ENCODE peak calls at places on chromosome 12, in ten cellular contexts. P, Z, W, A, R, I, F, N, U and V are unnamed samples.

GRCh38 chr12:66960704-66961690 is 282.1 kb upstream of the GRIP1 start:
- DNase-seq in P (no peak), Z (no peak), W (no peak), A (no peak), R (no peak), I (no peak), F (no peak), N (no peak), U (no peak), V (no peak)

GRCh38 chr12:53560386-53560785 is 53.1 kb upstream of the NPFF start:
- DNase-seq in P (no peak), Z (peak), W (no peak), A (no peak), R (no peak), I (peak), F (no peak), N (peak), U (peak), V (no peak)

GRCh38 chr12:106760184-106760531 is 14.3 kb upstream of the RIC8B start:
- DNase-seq in P (no peak), Z (no peak), W (peak), A (no peak), R (peak), I (no peak), F (no peak), N (peak), U (peak), V (peak)

GRCh38 chr12:13238204-13238603 is 41.7 kb downstream of the EMP1 start:
- DNase-seq in P (no peak), Z (no peak), W (no peak), A (no peak), R (no peak), I (no peak), F (no peak), N (no peak), U (no peak), V (no peak)

GRCh38 chr12:102061096-102061555 is 665 bp downstream of the WASHC3 start:
- DNase-seq in P (no peak), Z (no peak), W (no peak), A (no peak), R (no peak), I (no peak), F (no peak), N (no peak), U (peak), V (no peak)

GRCh38 chr12:60169904-60170303 is 574.1 kb downstream of the SLC16A7 start:
- DNase-seq in P (no peak), Z (no peak), W (no peak), A (no peak), R (no peak), I (no peak), F (no peak), N (no peak), U (peak), V (no peak)

GRCh38 chr12:51421266-51421884 is 3.3 kb upstream of the SLC4A8 start:
- DNase-seq in P (peak), Z (peak), W (no peak), A (peak), R (no peak), I (peak), F (peak), N (peak), U (peak), V (peak)

GRCh38 chr12:28089363-28089762 is 100.9 kb upstream of the CCDC91 start:
- DNase-seq in P (peak), Z (no peak), W (no peak), A (no peak), R (no peak), I (no peak), F (no peak), N (peak), U (peak), V (no peak)

GRCh38 chr12:64172143-64172970 is 49.7 kb downstream of the KICS2 start:
- DNase-seq in P (no peak), Z (no peak), W (no peak), A (no peak), R (no peak), I (no peak), F (no peak), N (no peak), U (no peak), V (no peak)

GRCh38 chr12:50282581-50283229 is 615 bp downstream of the LIMA1 start:
- DNase-seq in P (no peak), Z (no peak), W (no peak), A (no peak), R (peak), I (no peak), F (no peak), N (peak), U (peak), V (no peak)

GRCh38 chr12:80442426-80443222 is 1.4 kb upstream of the PTPRQ start:
- DNase-seq in P (no peak), Z (no peak), W (no peak), A (no peak), R (no peak), I (no peak), F (no peak), N (no peak), U (peak), V (no peak)

GRCh38 chr12:98369601-98370000 is 145.8 kb upstream of the TMPO start:
- DNase-seq in P (no peak), Z (no peak), W (no peak), A (no peak), R (no peak), I (no peak), F (no peak), N (no peak), U (no peak), V (no peak)

GRCh38 chr12:108446766-108447165 is 68.3 kb upstream of the FICD start:
- DNase-seq in P (no peak), Z (no peak), W (no peak), A (no peak), R (no peak), I (no peak), F (no peak), N (peak), U (no peak), V (no peak)

GRCh38 chr12:132689227-132689626 is 1.8 kb downstream of the PXMP2 start:
- DNase-seq in P (no peak), Z (no peak), W (no peak), A (no peak), R (no peak), I (no peak), F (no peak), N (no peak), U (no peak), V (no peak)

GRCh38 chr12:7079826-7080125 is 12.5 kb downstream of the C1R start:
- DNase-seq in P (no peak), Z (peak), W (no peak), A (no peak), R (no peak), I (no peak), F (no peak), N (peak), U (peak), V (no peak)

GRCh38 chr12:62846506-62846905 is 88.4 kb downstream of the PPM1H start:
- DNase-seq in P (no peak), Z (no peak), W (no peak), A (no peak), R (no peak), I (no peak), F (no peak), N (peak), U (peak), V (no peak)